ENCODE peak calls at places on chromosomes 16 and 17, in four cellular contexts. One of them, this sample, is unnamed.

GRCh38 chr16:9901-10665 is 43.3 kb downstream of the POLR3K start:
- DNase-seq in suprapubic skin: no peak
- DNase-seq in heart left ventricle: peak
- DNase-seq in testis: no peak
- DNase-seq in this sample: no peak

GRCh38 chr17:49327835-49328784 is 33.9 kb downstream of the ZNF652 start:
- DNase-seq in testis: no peak
- DNase-seq in suprapubic skin: no peak
- DNase-seq in heart left ventricle: no peak
- DNase-seq in this sample: no peak

GRCh38 chr17:20952183-20952582 is 90.6 kb downstream of the USP22 start:
- DNase-seq in heart left ventricle: no peak
- DNase-seq in testis: no peak
- DNase-seq in suprapubic skin: no peak
- DNase-seq in this sample: no peak

GRCh38 chr17:2092253-2092652 is 37.4 kb downstream of the HIC1 start:
- DNase-seq in heart left ventricle: no peak
- DNase-seq in testis: no peak
- DNase-seq in suprapubic skin: no peak
- DNase-seq in this sample: no peak

GRCh38 chr17:15006421-15006820 is 258.7 kb downstream of the PMP22 start:
- DNase-seq in testis: no peak
- DNase-seq in heart left ventricle: no peak
- DNase-seq in suprapubic skin: no peak
- DNase-seq in this sample: no peak

GRCh38 chr16:57477531-57478202 is 8.6 kb downstream of the DOK4 start:
- DNase-seq in testis: no peak
- DNase-seq in heart left ventricle: no peak
- DNase-seq in suprapubic skin: peak
- DNase-seq in this sample: peak

GRCh38 chr16:85395207-85395912 is 217.8 kb upstream of the GSE1 start:
- DNase-seq in heart left ventricle: peak
- DNase-seq in testis: peak
- DNase-seq in suprapubic skin: no peak
- DNase-seq in this sample: peak

GRCh38 chr16:11949527-11949926 is 7.7 kb upstream of the NPIPB2 start:
- DNase-seq in heart left ventricle: no peak
- DNase-seq in testis: peak
- DNase-seq in suprapubic skin: peak
- DNase-seq in this sample: no peak

DNA sequence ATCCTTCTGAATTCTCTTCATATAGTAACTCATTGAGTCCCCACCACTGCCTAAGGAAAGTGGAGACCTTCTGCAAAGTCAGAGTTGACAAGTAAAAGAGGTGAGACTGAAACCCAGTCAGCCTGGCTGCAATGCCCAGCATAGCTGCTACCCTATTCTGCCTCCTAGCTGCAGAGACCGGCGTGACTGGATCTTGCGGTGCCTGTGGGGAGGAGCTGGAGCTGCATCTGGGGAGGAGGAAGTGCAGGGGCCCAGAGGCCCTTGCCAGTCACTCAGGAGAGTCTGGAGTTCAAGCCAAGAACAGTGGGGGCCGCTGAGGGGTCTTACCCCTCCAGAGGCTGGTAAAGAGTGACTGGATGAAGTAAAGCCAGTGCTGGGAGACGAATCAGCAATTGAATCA is 35.0 kb upstream of the ZNF423 start:
- DNase-seq in suprapubic skin: no peak
- DNase-seq in heart left ventricle: peak
- DNase-seq in testis: peak
- DNase-seq in this sample: no peak
- TF ChIP-seq CTCF in suprapubic skin: no peak
- TF ChIP-seq CTCF in heart left ventricle: peak
- TF ChIP-seq CTCF in testis: peak
- TF ChIP-seq CTCF in this sample: no peak

DNA sequence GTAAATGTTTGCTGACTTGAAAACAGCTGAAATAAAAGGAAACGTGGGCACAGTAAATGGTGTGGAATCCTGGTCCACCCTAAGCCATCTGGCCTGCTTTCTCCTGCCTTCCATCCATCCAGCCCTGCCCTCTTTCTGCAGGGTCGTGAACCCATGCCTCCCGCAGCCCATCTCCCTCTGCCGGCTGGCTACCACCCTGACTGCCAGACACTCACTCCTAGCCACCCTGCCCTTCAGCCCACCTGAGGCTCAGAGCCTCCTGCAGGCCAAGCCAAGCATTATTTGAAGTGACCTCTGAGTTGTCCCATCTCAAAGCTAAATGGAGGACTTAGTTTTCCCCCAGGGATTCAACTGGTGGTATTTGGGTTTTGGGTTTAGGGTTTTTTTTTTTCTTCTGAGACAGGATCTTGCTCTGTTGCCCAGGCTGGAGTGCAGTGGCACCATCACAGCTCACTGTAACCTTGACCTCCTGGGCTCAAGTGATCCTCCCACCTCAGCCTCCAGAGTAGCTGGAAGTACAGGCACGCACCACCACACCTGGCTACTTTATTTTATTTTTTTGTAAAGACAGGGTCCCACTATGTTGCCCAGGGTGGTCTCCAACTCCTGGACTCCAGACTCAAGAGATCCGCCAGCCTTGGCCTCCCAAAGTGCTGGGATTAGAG is 8.4 kb downstream of the ZDHHC1 start:
- DNase-seq in testis: no peak
- DNase-seq in heart left ventricle: no peak
- DNase-seq in suprapubic skin: no peak
- DNase-seq in this sample: no peak
- H3K27ac ChIP-seq in testis: no peak
- H3K27ac ChIP-seq in heart left ventricle: no peak
- H3K27ac ChIP-seq in suprapubic skin: peak
- H3K27ac ChIP-seq in this sample: no peak

DNA sequence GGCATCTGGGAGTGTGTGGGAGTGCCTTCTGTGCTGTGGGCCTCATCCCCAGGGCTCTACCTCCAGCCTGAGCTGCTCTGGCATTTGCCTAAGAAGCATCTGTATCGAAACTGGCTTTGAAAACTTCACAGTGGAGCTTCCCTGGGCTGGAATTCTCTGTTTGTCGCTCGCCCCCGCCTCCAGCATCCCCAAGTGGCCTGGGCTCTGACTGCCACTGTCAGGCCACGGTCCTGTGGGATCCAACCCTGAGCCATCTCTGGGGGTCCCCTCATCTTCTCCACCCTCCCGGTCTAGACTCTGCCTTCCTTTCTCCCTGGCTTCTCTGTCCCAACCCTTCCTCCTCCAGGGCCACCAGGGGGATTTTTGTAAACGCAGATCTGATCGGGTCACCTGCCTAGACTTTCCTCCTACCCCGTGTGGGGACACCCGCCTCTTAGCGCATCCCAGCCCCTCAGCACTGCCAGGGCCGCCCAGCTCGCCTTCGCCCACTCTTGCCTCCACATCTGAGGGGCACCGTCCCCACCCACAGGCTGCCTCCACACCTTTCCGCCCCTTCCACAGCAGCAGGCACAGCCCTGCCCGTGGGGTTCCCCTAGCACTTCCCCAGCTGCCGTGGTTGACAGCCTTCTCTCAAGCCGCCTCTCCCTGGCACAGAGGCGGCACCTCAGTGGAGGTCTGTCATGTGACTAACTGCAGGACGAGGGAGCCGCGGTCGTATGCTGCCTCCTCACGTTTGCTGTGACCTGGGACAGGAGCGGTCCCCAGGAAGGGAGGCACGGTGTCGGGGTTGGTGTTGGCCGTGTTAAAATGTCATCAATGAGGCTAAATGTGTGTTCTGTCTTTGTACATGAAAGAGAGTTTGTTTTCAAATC is 12.0 kb downstream of the TBC1D24 start:
- DNase-seq in suprapubic skin: no peak
- DNase-seq in testis: peak
- DNase-seq in heart left ventricle: peak
- DNase-seq in this sample: peak
- TF ChIP-seq POLR2A in suprapubic skin: no peak
- TF ChIP-seq POLR2A in testis: no peak
- TF ChIP-seq POLR2A in heart left ventricle: no peak
- TF ChIP-seq POLR2A in this sample: no peak

GRCh38 chr17:17827826-17828621 is 8.8 kb downstream of the SREBF1 start:
- DNase-seq in heart left ventricle: no peak
- DNase-seq in suprapubic skin: no peak
- DNase-seq in testis: no peak
- DNase-seq in this sample: no peak
- TF ChIP-seq CTCF in heart left ventricle: no peak
- TF ChIP-seq CTCF in suprapubic skin: no peak
- TF ChIP-seq CTCF in testis: no peak
- TF ChIP-seq CTCF in this sample: no peak

GRCh38 chr16:8752706-8753105 is 44.7 kb downstream of the TMEM186 start:
- DNase-seq in heart left ventricle: no peak
- DNase-seq in testis: no peak
- DNase-seq in suprapubic skin: no peak
- DNase-seq in this sample: no peak

GRCh38 chr16:8753411-8754054 is 43.9 kb downstream of the TMEM186 start:
- DNase-seq in heart left ventricle: no peak
- DNase-seq in testis: no peak
- DNase-seq in suprapubic skin: no peak
- DNase-seq in this sample: peak

GRCh38 chr16:8756755-8757154 is 40.7 kb downstream of the TMEM186 start:
- DNase-seq in heart left ventricle: no peak
- DNase-seq in testis: no peak
- DNase-seq in suprapubic skin: no peak
- DNase-seq in this sample: peak

GRCh38 chr16:8751481-8752311 is 45.7 kb downstream of the TMEM186 start:
- DNase-seq in suprapubic skin: no peak
- DNase-seq in heart left ventricle: no peak
- DNase-seq in testis: no peak
- DNase-seq in this sample: peak
- H3K27ac ChIP-seq in suprapubic skin: no peak
- H3K27ac ChIP-seq in heart left ventricle: no peak
- H3K27ac ChIP-seq in testis: no peak
- H3K27ac ChIP-seq in this sample: no peak

GRCh38 chr16:56360117-56361008 is 65.0 kb downstream of the AMFR start:
- DNase-seq in heart left ventricle: no peak
- DNase-seq in testis: peak
- DNase-seq in suprapubic skin: peak
- DNase-seq in this sample: peak
- TF ChIP-seq POLR2A in heart left ventricle: no peak
- TF ChIP-seq POLR2A in testis: no peak
- TF ChIP-seq POLR2A in suprapubic skin: no peak
- TF ChIP-seq POLR2A in this sample: no peak

GRCh38 chr17:18954321-18954720 is 2.4 kb downstream of the SLC5A10 start:
- DNase-seq in testis: no peak
- DNase-seq in heart left ventricle: no peak
- DNase-seq in suprapubic skin: no peak
- DNase-seq in this sample: peak
- TF ChIP-seq CTCF in testis: no peak
- TF ChIP-seq CTCF in heart left ventricle: no peak
- TF ChIP-seq CTCF in suprapubic skin: no peak
- TF ChIP-seq CTCF in this sample: no peak

GRCh38 chr16:84144859-84145639 is at the start of the genes DNAAF1 and HSDL1:
- DNase-seq in suprapubic skin: peak
- DNase-seq in testis: peak
- DNase-seq in heart left ventricle: peak
- DNase-seq in this sample: peak
- H3K27ac ChIP-seq in suprapubic skin: peak
- H3K27ac ChIP-seq in testis: peak
- H3K27ac ChIP-seq in heart left ventricle: peak
- H3K27ac ChIP-seq in this sample: peak

This sample was measured in spleen.